ENCODE peak calls at places on chromosomes 2 and 18, in six cellular contexts. M, U, G, L, O and A are unnamed samples.

GRCh38 chr2:11155326-11156059 is at the start of gene SLC66A3:
- DNase-seq in M (peak), U (peak), G (peak), L (peak), O (peak), A (peak)

GRCh38 chr2:197209742-197210408 is 100.7 kb downstream of the ANKRD44 start:
- DNase-seq in M (peak), U (peak), G (no peak), L (no peak), O (peak), A (no peak)

GRCh38 chr2:232543928-232544631 is 4.6 kb downstream of the CHRNG start:
- DNase-seq in M (no peak), U (no peak), G (no peak), L (no peak), O (no peak), A (no peak)

GRCh38 chr18:11482271-11482670 is 127.1 kb upstream of the SLC35G4 start:
- DNase-seq in M (no peak), U (no peak), G (no peak), L (no peak), O (no peak), A (no peak)

GRCh38 chr2:165067958-165068612 is 112.8 kb upstream of the SLC38A11 start:
- DNase-seq in M (peak), U (peak), G (peak), L (no peak), O (no peak), A (peak)

GRCh38 chr2:219243291-219243761 is 1.9 kb downstream of the GLB1L start:
- DNase-seq in M (no peak), U (no peak), G (no peak), L (no peak), O (no peak), A (no peak)

GRCh38 chr2:158214431-158214830 is 112.8 kb downstream of the UPP2 start:
- DNase-seq in M (peak), U (no peak), G (no peak), L (peak), O (peak), A (no peak)

GRCh38 chr18:63518178-63519012 is 23.8 kb upstream of the SERPINB12 start:
- DNase-seq in M (peak), U (peak), G (peak), L (peak), O (peak), A (no peak)

GRCh38 chr2:54260241-54260495 is 4.1 kb upstream of the TSPYL6 start:
- DNase-seq in M (no peak), U (no peak), G (no peak), L (no peak), O (no peak), A (no peak)

GRCh38 chr2:16316456-16317210 is 349.0 kb downstream of the CYRIA start:
- DNase-seq in M (peak), U (no peak), G (no peak), L (no peak), O (no peak), A (no peak)

GRCh38 chr2:238103465-238104070 is 3.4 kb downstream of the ESPNL start:
- DNase-seq in M (no peak), U (no peak), G (no peak), L (no peak), O (no peak), A (no peak)

GRCh38 chr18:58808349-58808748 is 56.3 kb upstream of the ZNF532 start:
- DNase-seq in M (no peak), U (no peak), G (no peak), L (no peak), O (no peak), A (no peak)

GRCh38 chr2:237896507-237896892 is 37.1 kb downstream of the RAMP1 start:
- DNase-seq in M (no peak), U (no peak), G (no peak), L (peak), O (no peak), A (no peak)

GRCh38 chr2:122528061-122528460 is 772.6 kb downstream of the TSN start:
- DNase-seq in M (no peak), U (no peak), G (no peak), L (no peak), O (no peak), A (no peak)

GRCh38 chr2:40721595-40721994 is 269.7 kb upstream of the SLC8A1 start:
- DNase-seq in M (no peak), U (peak), G (no peak), L (peak), O (no peak), A (no peak)

GRCh38 chr18:10417191-10417590 is 37.2 kb upstream of the APCDD1 start:
- DNase-seq in M (no peak), U (no peak), G (no peak), L (peak), O (no peak), A (no peak)

GRCh38 chr2:99035920-99036319 is 99.9 kb upstream of the CRACDL start:
- DNase-seq in M (no peak), U (no peak), G (no peak), L (no peak), O (no peak), A (no peak)

GRCh38 chr2:117123362-117123761 is 691.1 kb upstream of the DDX18 start:
- DNase-seq in M (no peak), U (no peak), G (no peak), L (no peak), O (no peak), A (no peak)

GRCh38 chr18:79791141-79791972 is 6.4 kb upstream of the KCNG2 start:
- DNase-seq in M (no peak), U (peak), G (no peak), L (peak), O (no peak), A (peak)

GRCh38 chr2:100713106-100713505 is 106.8 kb upstream of the NPAS2 start:
- DNase-seq in M (no peak), U (no peak), G (no peak), L (no peak), O (no peak), A (no peak)

GRCh38 chr2:173652731-173653426 is 298.2 kb downstream of the CDCA7 start:
- DNase-seq in M (no peak), U (peak), G (no peak), L (peak), O (no peak), A (no peak)

GRCh38 chr2:27378096-27378808 is 2.3 kb downstream of the ZNF513 start:
- DNase-seq in M (no peak), U (peak), G (no peak), L (peak), O (no peak), A (no peak)

GRCh38 chr18:59821983-59822382 is 77.8 kb upstream of the PMAIP1 start:
- DNase-seq in M (no peak), U (no peak), G (no peak), L (no peak), O (no peak), A (no peak)

GRCh38 chr2:174605687-174606086 is 8.1 kb upstream of the WIPF1 start:
- DNase-seq in M (no peak), U (peak), G (no peak), L (peak), O (peak), A (no peak)

GRCh38 chr2:148947299-148947698 is 72.3 kb downstream of the KIF5C start:
- DNase-seq in M (no peak), U (no peak), G (no peak), L (no peak), O (no peak), A (no peak)

GRCh38 chr2:24055750-24056149 is 6.2 kb downstream of the FKBP1B start:
- DNase-seq in M (no peak), U (no peak), G (no peak), L (no peak), O (no peak), A (no peak)

GRCh38 chr2:129879614-129880180 is 99.8 kb upstream of the RAB6C start:
- DNase-seq in M (no peak), U (no peak), G (no peak), L (no peak), O (no peak), A (no peak)

GRCh38 chr2:19569300-19569791 is 210.9 kb upstream of the OSR1 start:
- DNase-seq in M (no peak), U (no peak), G (peak), L (no peak), O (no peak), A (no peak)

GRCh38 chr2:135839713-135840112 is 2.7 kb upstream of the LCT start:
- DNase-seq in M (no peak), U (no peak), G (no peak), L (no peak), O (no peak), A (no peak)

GRCh38 chr2:216740557-216741222 is 45.3 kb upstream of the IGFBP5 start:
- DNase-seq in M (no peak), U (no peak), G (no peak), L (no peak), O (no peak), A (no peak)

GRCh38 chr2:24304098-24304497 is 56.2 kb downstream of the ITSN2 start:
- DNase-seq in M (peak), U (no peak), G (no peak), L (peak), O (no peak), A (no peak)

GRCh38 chr2:231276986-231277385 is 78.6 kb downstream of the ARMC9 start:
- DNase-seq in M (no peak), U (no peak), G (no peak), L (no peak), O (no peak), A (no peak)